ENCODE peak calls at places on chromosomes 3 and 15, in six cellular contexts. One of them, this sample, is unnamed.

GRCh38 chr15:93087825-93088199 is 1.2 kb downstream of the RGMA start:
- DNase-seq in thoracic aorta: no peak
- DNase-seq in DND-41: peak; percentile 86
- DNase-seq in upper lobe of right lung: peak; percentile 82
- DNase-seq in ovary: peak; percentile 88
- DNase-seq in activated B cell treated with CpG ODN at 0.5 μM for 24 hours: no peak
- DNase-seq in this sample: no peak

GRCh38 chr3:129937717-129938116 is 36.8 kb upstream of the TRH start:
- DNase-seq in upper lobe of right lung: no peak
- DNase-seq in thoracic aorta: no peak
- DNase-seq in DND-41: no peak
- DNase-seq in ovary: no peak
- DNase-seq in activated B cell treated with CpG ODN at 0.5 μM for 24 hours: no peak
- DNase-seq in this sample: no peak

GRCh38 chr3:111737056-111737711 is 121.9 kb upstream of the PHLDB2 start:
- DNase-seq in upper lobe of right lung: no peak
- DNase-seq in ovary: peak; percentile 60
- DNase-seq in thoracic aorta: no peak
- DNase-seq in DND-41: no peak
- DNase-seq in activated B cell treated with CpG ODN at 0.5 μM for 24 hours: no peak
- DNase-seq in this sample: no peak

GRCh38 chr3:89107461-89108035 is at the start of gene EPHA3:
- DNase-seq in ovary: peak; percentile 38
- DNase-seq in upper lobe of right lung: peak; percentile 72
- DNase-seq in DND-41: no peak
- DNase-seq in activated B cell treated with CpG ODN at 0.5 μM for 24 hours: peak; percentile 33
- DNase-seq in thoracic aorta: no peak
- DNase-seq in this sample: peak; percentile 12

GRCh38 chr15:67064607-67065530 is 533 bp upstream of the SMAD3 start:
- DNase-seq in activated B cell treated with CpG ODN at 0.5 μM for 24 hours: no peak
- DNase-seq in ovary: no peak
- DNase-seq in thoracic aorta: no peak
- DNase-seq in upper lobe of right lung: peak; percentile 84
- DNase-seq in DND-41: no peak
- DNase-seq in this sample: no peak

GRCh38 chr3:30294241-30294667 is 312.1 kb upstream of the TGFBR2 start:
- DNase-seq in DND-41: no peak
- DNase-seq in activated B cell treated with CpG ODN at 0.5 μM for 24 hours: no peak
- DNase-seq in ovary: no peak
- DNase-seq in upper lobe of right lung: no peak
- DNase-seq in thoracic aorta: no peak
- DNase-seq in this sample: no peak

GRCh38 chr3:98705694-98706093 is 57.4 kb upstream of the ST3GAL6 start:
- DNase-seq in ovary: no peak
- DNase-seq in thoracic aorta: no peak
- DNase-seq in upper lobe of right lung: no peak
- DNase-seq in DND-41: no peak
- DNase-seq in activated B cell treated with CpG ODN at 0.5 μM for 24 hours: no peak
- DNase-seq in this sample: no peak

GRCh38 chr15:99683000-99683670 is 50.1 kb downstream of the LYSMD4 start:
- DNase-seq in activated B cell treated with CpG ODN at 0.5 μM for 24 hours: no peak
- DNase-seq in upper lobe of right lung: no peak
- DNase-seq in thoracic aorta: no peak
- DNase-seq in ovary: no peak
- DNase-seq in DND-41: no peak
- DNase-seq in this sample: no peak

GRCh38 chr3:155302891-155303290 is 9.4 kb upstream of the STRIT1 start:
- DNase-seq in upper lobe of right lung: no peak
- DNase-seq in ovary: no peak
- DNase-seq in thoracic aorta: no peak
- DNase-seq in activated B cell treated with CpG ODN at 0.5 μM for 24 hours: no peak
- DNase-seq in DND-41: no peak
- DNase-seq in this sample: no peak

GRCh38 chr15:100809151-100809550 is 70.5 kb upstream of the ALDH1A3 start:
- DNase-seq in DND-41: no peak
- DNase-seq in thoracic aorta: no peak
- DNase-seq in activated B cell treated with CpG ODN at 0.5 μM for 24 hours: no peak
- DNase-seq in ovary: no peak
- DNase-seq in upper lobe of right lung: no peak
- DNase-seq in this sample: no peak

GRCh38 chr3:10015476-10015904 is 10.7 kb upstream of the FANCD2 start:
- DNase-seq in thoracic aorta: peak; percentile 64
- DNase-seq in ovary: peak; percentile 90
- DNase-seq in upper lobe of right lung: peak; percentile 87
- DNase-seq in activated B cell treated with CpG ODN at 0.5 μM for 24 hours: no peak
- DNase-seq in DND-41: no peak
- DNase-seq in this sample: peak; percentile 93

GRCh38 chr3:194084284-194084683 is 51.7 kb upstream of the HES1 start:
- DNase-seq in thoracic aorta: no peak
- DNase-seq in activated B cell treated with CpG ODN at 0.5 μM for 24 hours: no peak
- DNase-seq in upper lobe of right lung: no peak
- DNase-seq in DND-41: no peak
- DNase-seq in ovary: no peak
- DNase-seq in this sample: no peak

GRCh38 chr15:48647963-48648362 is 2.5 kb upstream of the FBN1 start:
- DNase-seq in upper lobe of right lung: no peak
- DNase-seq in activated B cell treated with CpG ODN at 0.5 μM for 24 hours: no peak
- DNase-seq in DND-41: no peak
- DNase-seq in ovary: peak; percentile 53
- DNase-seq in thoracic aorta: no peak
- DNase-seq in this sample: no peak

GRCh38 chr15:89629829-89630228 is 25.4 kb downstream of the KIF7 start:
- DNase-seq in DND-41: no peak
- DNase-seq in thoracic aorta: no peak
- DNase-seq in activated B cell treated with CpG ODN at 0.5 μM for 24 hours: no peak
- DNase-seq in upper lobe of right lung: no peak
- DNase-seq in ovary: no peak
- DNase-seq in this sample: no peak

GRCh38 chr3:47803478-47804025 is 614 bp downstream of the DHX30 start:
- DNase-seq in DND-41: peak; percentile 39
- DNase-seq in ovary: no peak
- DNase-seq in upper lobe of right lung: no peak
- DNase-seq in thoracic aorta: no peak
- DNase-seq in activated B cell treated with CpG ODN at 0.5 μM for 24 hours: no peak
- DNase-seq in this sample: no peak

GRCh38 chr15:100914876-100915275 is 4.3 kb upstream of the LRRK1 start:
- DNase-seq in DND-41: no peak
- DNase-seq in ovary: no peak
- DNase-seq in thoracic aorta: no peak
- DNase-seq in activated B cell treated with CpG ODN at 0.5 μM for 24 hours: no peak
- DNase-seq in upper lobe of right lung: no peak
- DNase-seq in this sample: no peak

GRCh38 chr15:31511707-31512310 is 185.2 kb downstream of the KLF13 start:
- DNase-seq in upper lobe of right lung: no peak
- DNase-seq in DND-41: no peak
- DNase-seq in activated B cell treated with CpG ODN at 0.5 μM for 24 hours: no peak
- DNase-seq in thoracic aorta: no peak
- DNase-seq in ovary: no peak
- DNase-seq in this sample: no peak

GRCh38 chr3:9897408-9898372 is 5.0 kb upstream of the IL17RE start:
- DNase-seq in thoracic aorta: no peak
- DNase-seq in ovary: no peak
- DNase-seq in activated B cell treated with CpG ODN at 0.5 μM for 24 hours: no peak
- DNase-seq in DND-41: no peak
- DNase-seq in upper lobe of right lung: no peak
- DNase-seq in this sample: no peak

GRCh38 chr15:65087411-65087810 is 10.9 kb downstream of the KBTBD13 start:
- DNase-seq in DND-41: no peak
- DNase-seq in activated B cell treated with CpG ODN at 0.5 μM for 24 hours: no peak
- DNase-seq in upper lobe of right lung: no peak
- DNase-seq in thoracic aorta: no peak
- DNase-seq in ovary: no peak
- DNase-seq in this sample: no peak

GRCh38 chr15:65086680-65087111 is 10.2 kb downstream of the KBTBD13 start:
- DNase-seq in DND-41: peak; percentile 29
- DNase-seq in upper lobe of right lung: peak; percentile 51
- DNase-seq in ovary: no peak
- DNase-seq in activated B cell treated with CpG ODN at 0.5 μM for 24 hours: no peak
- DNase-seq in thoracic aorta: no peak
- DNase-seq in this sample: no peak

GRCh38 chr15:65085207-65085753 is 8.7 kb downstream of the KBTBD13 start:
- DNase-seq in upper lobe of right lung: peak; percentile 68
- DNase-seq in DND-41: no peak
- DNase-seq in ovary: no peak
- DNase-seq in thoracic aorta: no peak
- DNase-seq in activated B cell treated with CpG ODN at 0.5 μM for 24 hours: no peak
- DNase-seq in this sample: no peak

GRCh38 chr15:65084500-65085206 is 8.1 kb downstream of the KBTBD13 start:
- DNase-seq in ovary: no peak
- DNase-seq in thoracic aorta: no peak
- DNase-seq in DND-41: no peak
- DNase-seq in activated B cell treated with CpG ODN at 0.5 μM for 24 hours: no peak
- DNase-seq in upper lobe of right lung: peak; percentile 38
- DNase-seq in this sample: no peak

DNA sequence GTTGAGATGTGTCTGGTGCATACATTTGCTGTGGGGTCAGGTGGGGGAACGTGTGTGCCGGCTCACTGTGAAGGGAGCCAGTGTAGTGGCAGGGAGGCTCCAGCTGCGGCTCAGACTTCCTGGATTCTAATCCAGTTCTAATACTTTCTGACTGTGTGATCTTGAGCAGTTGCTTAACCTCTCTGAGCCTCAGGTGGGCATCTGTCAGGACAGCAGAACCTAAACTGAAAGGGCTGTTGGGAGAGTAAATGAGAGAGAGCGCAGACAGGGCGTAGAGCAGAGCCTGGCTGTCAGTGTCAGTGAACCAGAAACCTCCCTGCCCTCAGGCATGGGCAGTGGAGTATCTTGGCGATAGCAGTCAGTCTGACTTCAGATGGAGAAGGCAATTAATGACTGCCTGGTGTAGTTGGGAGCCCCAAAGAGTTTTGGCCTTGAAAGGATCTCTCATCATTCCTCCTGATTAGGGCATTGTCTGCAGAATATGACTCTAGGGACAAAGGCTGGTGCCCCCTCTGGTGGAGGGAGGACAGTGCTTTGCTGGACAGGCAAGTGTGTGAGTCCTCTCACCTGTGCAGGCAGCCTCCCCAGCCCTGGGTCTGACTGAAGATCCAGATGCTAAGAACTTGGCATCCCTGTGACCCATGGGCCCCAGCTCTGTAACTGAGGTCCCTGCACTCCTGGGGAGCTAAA is 9.6 kb downstream of the KBTBD13 start:
- DNase-seq in upper lobe of right lung: no peak
- DNase-seq in DND-41: peak; percentile 28
- DNase-seq in ovary: no peak
- DNase-seq in activated B cell treated with CpG ODN at 0.5 μM for 24 hours: no peak
- DNase-seq in thoracic aorta: no peak
- DNase-seq in this sample: no peak
- TF ChIP-seq CTCF in upper lobe of right lung: peak; percentile 33
- TF ChIP-seq CTCF in DND-41: peak; percentile 44
- TF ChIP-seq CTCF in ovary: no peak
- TF ChIP-seq CTCF in activated B cell treated with CpG ODN at 0.5 μM for 24 hours: no peak
- TF ChIP-seq CTCF in thoracic aorta: peak; percentile 11
- TF ChIP-seq CTCF in this sample: peak; percentile 49

GRCh38 chr3:126423191-126424038 is 28.7 kb downstream of the CFAP100 start:
- DNase-seq in activated B cell treated with CpG ODN at 0.5 μM for 24 hours: no peak
- DNase-seq in ovary: no peak
- DNase-seq in thoracic aorta: no peak
- DNase-seq in upper lobe of right lung: no peak
- DNase-seq in DND-41: no peak
- DNase-seq in this sample: no peak
- TF ChIP-seq CTCF in activated B cell treated with CpG ODN at 0.5 μM for 24 hours: no peak
- TF ChIP-seq CTCF in ovary: no peak
- TF ChIP-seq CTCF in thoracic aorta: no peak
- TF ChIP-seq CTCF in upper lobe of right lung: no peak
- TF ChIP-seq CTCF in DND-41: no peak
- TF ChIP-seq CTCF in this sample: no peak

DNA sequence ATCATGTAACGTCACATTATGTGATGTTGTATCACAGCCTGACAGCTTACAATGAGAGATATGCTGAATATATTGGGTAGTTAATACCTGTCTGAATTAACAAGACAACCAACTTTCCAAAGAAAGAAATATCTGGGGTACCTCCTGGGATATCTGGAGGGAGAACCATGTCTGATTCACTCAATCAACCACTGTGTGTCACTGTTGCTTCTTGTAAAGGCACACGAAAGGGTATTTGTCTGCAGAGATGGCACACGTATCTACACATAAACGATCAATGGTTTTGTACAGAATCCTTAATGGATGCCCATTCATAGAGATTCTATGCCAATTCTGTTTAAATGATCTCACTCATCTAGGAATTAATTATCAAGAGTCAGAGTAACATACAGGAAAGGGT is 252.1 kb upstream of the TMCO5A start:
- DNase-seq in upper lobe of right lung: no peak
- DNase-seq in activated B cell treated with CpG ODN at 0.5 μM for 24 hours: no peak
- DNase-seq in DND-41: no peak
- DNase-seq in ovary: no peak
- DNase-seq in thoracic aorta: no peak
- DNase-seq in this sample: no peak
- TF ChIP-seq CTCF in upper lobe of right lung: no peak
- TF ChIP-seq CTCF in activated B cell treated with CpG ODN at 0.5 μM for 24 hours: no peak
- TF ChIP-seq CTCF in DND-41: peak; percentile 6
- TF ChIP-seq CTCF in ovary: no peak
- TF ChIP-seq CTCF in thoracic aorta: no peak
- TF ChIP-seq CTCF in this sample: peak; percentile 8

GRCh38 chr3:170064108-170064507 is 26.3 kb downstream of the GPR160 start:
- DNase-seq in activated B cell treated with CpG ODN at 0.5 μM for 24 hours: no peak
- DNase-seq in ovary: no peak
- DNase-seq in DND-41: no peak
- DNase-seq in upper lobe of right lung: no peak
- DNase-seq in thoracic aorta: no peak
- DNase-seq in this sample: no peak

GRCh38 chr3:170062769-170063168 is 25.0 kb downstream of the GPR160 start:
- DNase-seq in thoracic aorta: no peak
- DNase-seq in ovary: no peak
- DNase-seq in DND-41: no peak
- DNase-seq in activated B cell treated with CpG ODN at 0.5 μM for 24 hours: no peak
- DNase-seq in upper lobe of right lung: no peak
- DNase-seq in this sample: no peak

GRCh38 chr3:170063691-170064090 is 25.9 kb downstream of the GPR160 start:
- DNase-seq in activated B cell treated with CpG ODN at 0.5 μM for 24 hours: no peak
- DNase-seq in ovary: no peak
- DNase-seq in DND-41: no peak
- DNase-seq in thoracic aorta: no peak
- DNase-seq in upper lobe of right lung: no peak
- DNase-seq in this sample: no peak

GRCh38 chr3:170059447-170059846 is 21.7 kb downstream of the GPR160 start:
- DNase-seq in upper lobe of right lung: no peak
- DNase-seq in DND-41: no peak
- DNase-seq in activated B cell treated with CpG ODN at 0.5 μM for 24 hours: no peak
- DNase-seq in ovary: no peak
- DNase-seq in thoracic aorta: no peak
- DNase-seq in this sample: no peak

DNA sequence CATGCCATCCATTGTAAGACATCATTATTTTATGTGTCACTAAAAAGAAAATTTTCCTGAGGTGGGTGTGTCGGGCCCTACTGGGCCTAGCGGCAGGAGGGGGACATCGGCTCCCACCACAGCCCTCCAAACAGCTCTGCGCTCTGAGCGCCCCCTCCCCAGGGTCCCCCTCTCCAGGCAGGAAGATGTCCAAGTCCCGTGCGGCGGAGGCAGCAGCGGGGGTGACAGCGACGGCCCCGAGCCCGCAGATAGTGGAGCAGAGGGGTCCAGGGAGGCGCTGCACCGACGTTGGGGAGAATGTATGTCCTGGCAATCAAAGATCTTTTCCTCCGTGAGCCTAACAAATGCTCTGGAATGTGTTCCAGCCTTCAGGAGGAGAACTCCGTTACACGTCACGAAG is 24.3 kb downstream of the GPR160 start:
- DNase-seq in activated B cell treated with CpG ODN at 0.5 μM for 24 hours: no peak
- DNase-seq in thoracic aorta: no peak
- DNase-seq in DND-41: no peak
- DNase-seq in ovary: no peak
- DNase-seq in upper lobe of right lung: no peak
- DNase-seq in this sample: no peak
- TF ChIP-seq CTCF in activated B cell treated with CpG ODN at 0.5 μM for 24 hours: no peak
- TF ChIP-seq CTCF in thoracic aorta: no peak
- TF ChIP-seq CTCF in DND-41: no peak
- TF ChIP-seq CTCF in ovary: no peak
- TF ChIP-seq CTCF in upper lobe of right lung: no peak
- TF ChIP-seq CTCF in this sample: no peak

GRCh38 chr3:156511987-156512677 is 42.8 kb downstream of the SSR3 start:
- DNase-seq in DND-41: no peak
- DNase-seq in upper lobe of right lung: no peak
- DNase-seq in ovary: no peak
- DNase-seq in thoracic aorta: no peak
- DNase-seq in activated B cell treated with CpG ODN at 0.5 μM for 24 hours: no peak
- DNase-seq in this sample: no peak
- TF ChIP-seq CTCF in DND-41: no peak
- TF ChIP-seq CTCF in upper lobe of right lung: no peak
- TF ChIP-seq CTCF in ovary: no peak
- TF ChIP-seq CTCF in thoracic aorta: no peak
- TF ChIP-seq CTCF in activated B cell treated with CpG ODN at 0.5 μM for 24 hours: no peak
- TF ChIP-seq CTCF in this sample: no peak

This sample was measured in AG09319.